ENCODE peak calls at places on chromosomes 4 and X, in seven cellular contexts. K, A, S, O, P, I and X are unnamed samples.

GRCh38 chr4:24887881-24888430 is 24.9 kb downstream of the CCDC149 start:
- DNase-seq in K (no peak), A (no peak), P (no peak), I (no peak), S (no peak), O (no peak), X (no peak)

GRCh38 chrX:123859409-123859827 is 435 bp upstream of the XIAP start:
- DNase-seq in O (no peak), S (no peak), P (no peak), I (no peak), K (no peak), A (no peak), X (peak; percentile 69)

GRCh38 chr4:10998826-10999225 is 314.3 kb upstream of the CLNK start:
- DNase-seq in A (no peak), O (no peak), K (no peak), P (no peak), I (no peak), S (no peak), X (no peak)

GRCh38 chr4:5928241-5928640 is 35.4 kb upstream of the CRMP1 start:
- DNase-seq in I (no peak), A (no peak), O (no peak), S (no peak), K (no peak), P (no peak), X (no peak)

GRCh38 chr4:101259876-101260275 is 87.5 kb downstream of the PPP3CA start:
- DNase-seq in I (no peak), O (no peak), A (no peak), P (no peak), K (no peak), S (no peak), X (no peak)

GRCh38 chrX:43003939-43004338 is 226.0 kb upstream of the PPP1R2C start:
- DNase-seq in A (no peak), S (no peak), K (no peak), I (no peak), P (no peak), O (no peak), X (no peak)

GRCh38 chr4:992297-993110 is 700 bp downstream of the SLC26A1 start:
- DNase-seq in I (peak; percentile 52), S (no peak), O (no peak), K (no peak), P (no peak), A (peak; percentile 89), X (peak; percentile 42)

GRCh38 chrX:130091976-130092522 is 18.2 kb downstream of the ELF4 start:
- DNase-seq in O (no peak), K (no peak), P (no peak), A (peak; percentile 80), S (peak; percentile 26), I (no peak), X (no peak)

GRCh38 chrX:48997865-48998264 is 4.2 kb downstream of the GRIPAP1 start:
- DNase-seq in A (no peak), I (no peak), K (no peak), P (no peak), O (no peak), S (no peak), X (no peak)

GRCh38 chr4:83112678-83113428 is 1.7 kb downstream of the PLAC8 start:
- DNase-seq in O (no peak), P (no peak), A (no peak), I (no peak), K (no peak), S (no peak), X (no peak)

GRCh38 chrX:139106111-139106510 is 394.6 kb upstream of the FGF13 start:
- DNase-seq in P (peak; percentile 8), I (no peak), S (no peak), K (no peak), O (no peak), A (no peak), X (no peak)

GRCh38 chr4:4269856-4270255 is 20.1 kb downstream of the LYAR start:
- DNase-seq in I (no peak), K (no peak), S (no peak), O (no peak), A (no peak), P (peak; percentile 75), X (no peak)

GRCh38 chrX:42948723-42949122 is 170.8 kb upstream of the PPP1R2C start:
- DNase-seq in O (no peak), S (no peak), P (no peak), K (no peak), I (no peak), A (no peak), X (no peak)

GRCh38 chrX:66684196-66684595 is 45.3 kb upstream of the EDA2R start:
- DNase-seq in O (no peak), S (no peak), I (no peak), A (no peak), K (no peak), P (peak; percentile 53), X (no peak)

GRCh38 chrX:150761176-150761818 is 68.1 kb downstream of the MTMR1 start:
- DNase-seq in S (no peak), A (no peak), K (no peak), P (no peak), O (no peak), I (no peak), X (no peak)

GRCh38 chr4:137610960-137611359 is 78.7 kb upstream of the PCDH18 start:
- DNase-seq in I (no peak), O (no peak), S (peak; percentile 24), K (no peak), P (peak; percentile 42), A (no peak), X (peak; percentile 13)

GRCh38 chrX:43679058-43679457 is 23.0 kb downstream of the MAOA start:
- DNase-seq in A (no peak), I (no peak), K (no peak), O (no peak), S (no peak), P (no peak), X (no peak)

GRCh38 chrX:70432936-70433847 is 10.1 kb downstream of the GDPD2 start:
- DNase-seq in I (no peak), O (no peak), P (no peak), S (no peak), K (no peak), A (no peak), X (no peak)

GRCh38 chr4:56128231-56128630 is 179.5 kb downstream of the CEP135 start:
- DNase-seq in S (no peak), K (no peak), P (peak; percentile 83), A (no peak), I (no peak), O (no peak), X (no peak)

GRCh38 chrX:101749436-101749835 is 89.8 kb upstream of the ARMCX2 start:
- DNase-seq in A (no peak), O (no peak), P (no peak), K (no peak), S (no peak), I (no peak), X (no peak)

GRCh38 chr4:522438-522837 is 23.4 kb downstream of the PIGG start:
- DNase-seq in I (no peak), S (no peak), P (no peak), O (no peak), A (no peak), K (no peak), X (no peak)

GRCh38 chrX:6053126-6053625 is 175.5 kb downstream of the NLGN4X start:
- DNase-seq in I (no peak), O (no peak), S (no peak), A (no peak), K (no peak), P (no peak), X (no peak)

DNA sequence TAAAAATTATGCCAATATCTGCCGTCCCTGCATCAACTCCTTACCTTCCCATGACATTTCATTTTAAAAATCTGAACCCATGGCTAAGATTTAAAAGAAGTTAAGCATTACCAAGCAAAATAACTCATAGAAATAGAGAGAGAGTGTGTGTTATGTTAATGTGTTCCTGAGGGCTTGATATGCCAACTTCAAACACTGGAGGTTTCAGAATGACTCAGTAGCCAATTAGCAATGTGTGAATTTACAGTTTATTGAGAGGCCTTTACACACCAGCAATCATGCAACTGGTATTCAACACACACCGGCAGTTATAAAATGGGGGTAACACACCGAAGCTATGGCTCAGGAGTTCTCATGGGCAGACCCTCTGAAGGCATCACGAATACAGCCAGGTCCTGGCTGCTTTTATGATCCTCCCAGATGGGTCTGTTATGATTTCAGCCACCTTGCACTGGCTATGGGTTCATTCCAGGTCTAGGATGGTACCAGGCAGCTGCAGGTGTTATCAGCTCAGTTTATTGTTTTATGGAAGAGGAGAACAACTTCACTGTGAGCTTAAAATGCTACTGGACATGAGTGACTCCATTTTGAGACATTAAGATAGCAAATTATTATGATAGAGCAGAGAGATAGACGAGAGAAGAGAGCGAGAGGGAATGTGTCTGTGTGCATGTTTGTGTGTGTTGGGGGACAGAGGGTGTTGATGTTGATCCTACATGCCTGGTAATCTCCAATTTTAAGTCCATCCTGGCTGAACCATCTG is 820.4 kb downstream of the FSTL5 start:
- DNase-seq in A (no peak), S (no peak), P (no peak), O (no peak), K (no peak), I (no peak), X (no peak)
- TF ChIP-seq CTCF in A (no peak), S (no peak), P (no peak), O (no peak), K (no peak), I (no peak), X (no peak)

GRCh38 chr4:124019749-124020549 is 623.4 kb downstream of the SPRY1 start:
- DNase-seq in O (no peak), P (peak; percentile 85), K (no peak), I (no peak), S (no peak), A (no peak), X (no peak)

GRCh38 chr4:124018383-124019317 is 622.1 kb downstream of the SPRY1 start:
- DNase-seq in P (peak; percentile 98), A (no peak), S (no peak), K (peak; percentile 78), I (no peak), O (peak; percentile 79), X (peak; percentile 48)
- TF ChIP-seq CTCF in P (no peak), A (no peak), S (no peak), K (no peak), I (no peak), O (no peak), X (no peak)

DNA sequence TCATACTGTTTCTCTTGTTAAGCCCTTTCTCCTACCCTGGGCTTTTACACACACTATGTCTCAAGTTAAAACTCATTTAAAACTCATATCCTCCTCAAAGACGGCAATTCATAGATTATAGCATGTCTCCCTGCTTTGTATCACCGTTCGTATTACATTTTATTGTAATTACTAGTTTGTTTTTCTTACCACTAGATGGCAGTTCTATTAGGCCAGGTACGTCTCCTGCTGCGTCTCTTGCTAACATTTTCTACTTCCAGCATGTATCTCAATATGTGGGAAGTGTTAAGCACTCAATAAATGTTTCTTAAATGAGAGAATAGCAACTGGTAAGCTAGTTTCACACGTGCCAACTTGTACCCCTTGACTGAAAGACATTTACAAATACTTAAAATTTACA is 450.3 kb upstream of the PCDH7 start:
- DNase-seq in K (no peak), P (no peak), S (no peak), O (no peak), I (no peak), A (no peak), X (no peak)
- TF ChIP-seq CTCF in K (no peak), P (peak; percentile 13), S (no peak), O (no peak), I (peak; percentile 14), A (no peak), X (peak; percentile 16)

DNA sequence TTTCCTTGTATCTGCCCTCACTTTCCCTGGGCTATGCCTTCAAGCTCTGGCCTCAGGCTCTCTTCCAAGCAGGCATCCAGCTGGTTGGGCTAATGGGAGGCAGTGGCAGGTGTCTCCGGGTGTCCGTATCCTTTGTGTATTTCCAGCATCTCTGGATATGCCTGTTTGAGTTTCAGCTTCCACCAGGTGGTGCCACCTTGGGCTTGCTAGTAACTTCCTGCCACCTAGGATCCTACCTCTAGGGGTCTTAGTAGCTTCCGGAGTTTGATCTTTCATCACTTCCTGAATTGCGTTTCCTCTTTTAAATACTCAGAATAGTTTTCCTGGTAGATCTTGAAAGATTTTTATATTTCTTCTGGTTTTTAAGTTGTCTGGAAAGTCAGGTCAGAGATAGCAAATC is 23.2 kb upstream of the ANOS1 start:
- DNase-seq in P (no peak), K (no peak), I (no peak), O (no peak), A (no peak), S (peak; percentile 6), X (no peak)
- TF ChIP-seq CTCF in P (no peak), K (no peak), I (no peak), O (no peak), A (no peak), S (no peak), X (peak; percentile 27)